ENCODE peak calls at places on chromosomes 4 and X, in nine cellular contexts. One of them, this sample, is unnamed.

GRCh38 chr4:158327525-158327924 is 117.2 kb downstream of the TMEM144 start:
- DNase-seq in transverse colon: no peak
- DNase-seq in body of pancreas: peak; percentile 79
- DNase-seq in NB4: peak; percentile 3
- DNase-seq in right lobe of liver: no peak
- DNase-seq in breast epithelium: no peak
- DNase-seq in uterus: no peak
- DNase-seq in spleen: no peak
- DNase-seq in ovary: no peak
- DNase-seq in this sample: no peak

GRCh38 chr4:84497220-84497834 is 1.8 kb downstream of the NKX6-1 start:
- DNase-seq in transverse colon: no peak
- DNase-seq in right lobe of liver: no peak
- DNase-seq in uterus: no peak
- DNase-seq in body of pancreas: peak; percentile 37
- DNase-seq in spleen: no peak
- DNase-seq in NB4: no peak
- DNase-seq in breast epithelium: no peak
- DNase-seq in ovary: no peak
- DNase-seq in this sample: no peak

GRCh38 chr4:7145291-7145934 is 46.9 kb upstream of the SORCS2 start:
- DNase-seq in transverse colon: no peak
- DNase-seq in NB4: no peak
- DNase-seq in uterus: no peak
- DNase-seq in ovary: no peak
- DNase-seq in spleen: no peak
- DNase-seq in body of pancreas: no peak
- DNase-seq in right lobe of liver: no peak
- DNase-seq in breast epithelium: no peak
- DNase-seq in this sample: no peak

GRCh38 chrX:7262551-7262950 is 114.6 kb upstream of the PUDP start:
- DNase-seq in transverse colon: no peak
- DNase-seq in spleen: no peak
- DNase-seq in breast epithelium: no peak
- DNase-seq in NB4: no peak
- DNase-seq in body of pancreas: no peak
- DNase-seq in uterus: no peak
- DNase-seq in right lobe of liver: no peak
- DNase-seq in ovary: no peak
- DNase-seq in this sample: no peak

GRCh38 chr4:44563496-44563895 is 87.9 kb downstream of the YIPF7 start:
- DNase-seq in body of pancreas: no peak
- DNase-seq in spleen: no peak
- DNase-seq in uterus: no peak
- DNase-seq in NB4: no peak
- DNase-seq in transverse colon: no peak
- DNase-seq in ovary: no peak
- DNase-seq in right lobe of liver: no peak
- DNase-seq in breast epithelium: no peak
- DNase-seq in this sample: no peak

GRCh38 chr4:114163051-114163450 is 183.6 kb upstream of the ARSJ start:
- DNase-seq in NB4: no peak
- DNase-seq in breast epithelium: no peak
- DNase-seq in right lobe of liver: no peak
- DNase-seq in ovary: no peak
- DNase-seq in spleen: no peak
- DNase-seq in uterus: no peak
- DNase-seq in body of pancreas: no peak
- DNase-seq in transverse colon: no peak
- DNase-seq in this sample: no peak

GRCh38 chrX:154540897-154541535 is 5.6 kb downstream of the G6PD start:
- DNase-seq in ovary: no peak
- DNase-seq in spleen: peak; percentile 77
- DNase-seq in right lobe of liver: peak; percentile 70
- DNase-seq in transverse colon: no peak
- DNase-seq in NB4: no peak
- DNase-seq in uterus: no peak
- DNase-seq in body of pancreas: no peak
- DNase-seq in breast epithelium: peak; percentile 78
- DNase-seq in this sample: no peak

GRCh38 chr4:5050520-5050955 is 742 bp upstream of the STK32B start:
- DNase-seq in uterus: peak; percentile 73
- DNase-seq in spleen: peak; percentile 84
- DNase-seq in NB4: peak; percentile 91
- DNase-seq in right lobe of liver: peak; percentile 72
- DNase-seq in body of pancreas: peak; percentile 70
- DNase-seq in ovary: peak; percentile 75
- DNase-seq in breast epithelium: peak; percentile 77
- DNase-seq in transverse colon: peak; percentile 54
- DNase-seq in this sample: peak; percentile 62

GRCh38 chrX:19879742-19880378 is 7.5 kb downstream of the SH3KBP1 start:
- DNase-seq in spleen: no peak
- DNase-seq in breast epithelium: no peak
- DNase-seq in transverse colon: no peak
- DNase-seq in right lobe of liver: no peak
- DNase-seq in body of pancreas: no peak
- DNase-seq in uterus: no peak
- DNase-seq in NB4: no peak
- DNase-seq in ovary: no peak
- DNase-seq in this sample: no peak

GRCh38 chr4:80614319-80614718 is 278.8 kb downstream of the CFAP299 start:
- DNase-seq in spleen: no peak
- DNase-seq in uterus: no peak
- DNase-seq in transverse colon: no peak
- DNase-seq in right lobe of liver: no peak
- DNase-seq in NB4: no peak
- DNase-seq in ovary: no peak
- DNase-seq in body of pancreas: no peak
- DNase-seq in breast epithelium: no peak
- DNase-seq in this sample: no peak

GRCh38 chr4:89992744-89993143 is 98.1 kb downstream of the MMRN1 start:
- DNase-seq in breast epithelium: no peak
- DNase-seq in uterus: no peak
- DNase-seq in body of pancreas: no peak
- DNase-seq in spleen: no peak
- DNase-seq in ovary: no peak
- DNase-seq in transverse colon: no peak
- DNase-seq in right lobe of liver: no peak
- DNase-seq in NB4: no peak
- DNase-seq in this sample: no peak

GRCh38 chrX:55072286-55072685 is 2.5 kb upstream of the PAGE2B start:
- DNase-seq in spleen: no peak
- DNase-seq in NB4: no peak
- DNase-seq in uterus: no peak
- DNase-seq in ovary: no peak
- DNase-seq in body of pancreas: no peak
- DNase-seq in breast epithelium: no peak
- DNase-seq in right lobe of liver: no peak
- DNase-seq in transverse colon: no peak
- DNase-seq in this sample: no peak

GRCh38 chr4:24856586-24856985 is 56.3 kb downstream of the CCDC149 start:
- DNase-seq in NB4: no peak
- DNase-seq in transverse colon: no peak
- DNase-seq in uterus: no peak
- DNase-seq in spleen: no peak
- DNase-seq in right lobe of liver: no peak
- DNase-seq in ovary: no peak
- DNase-seq in body of pancreas: no peak
- DNase-seq in breast epithelium: no peak
- DNase-seq in this sample: peak; percentile 13

GRCh38 chr4:82352118-82352824 is 21.5 kb downstream of the HNRNPD start:
- DNase-seq in breast epithelium: no peak
- DNase-seq in right lobe of liver: no peak
- DNase-seq in transverse colon: no peak
- DNase-seq in body of pancreas: no peak
- DNase-seq in spleen: no peak
- DNase-seq in NB4: no peak
- DNase-seq in uterus: no peak
- DNase-seq in ovary: no peak
- DNase-seq in this sample: no peak
- TF ChIP-seq POLR2A in breast epithelium: no peak
- TF ChIP-seq POLR2A in right lobe of liver: no peak
- TF ChIP-seq POLR2A in transverse colon: no peak
- TF ChIP-seq POLR2A in body of pancreas: no peak
- TF ChIP-seq POLR2A in spleen: no peak
- TF ChIP-seq POLR2A in NB4: no peak
- TF ChIP-seq POLR2A in uterus: no peak
- TF ChIP-seq POLR2A in ovary: no peak
- TF ChIP-seq POLR2A in this sample: no peak

GRCh38 chr4:122702939-122703338 is 29.6 kb upstream of the BBS12 start:
- DNase-seq in body of pancreas: peak; percentile 52
- DNase-seq in breast epithelium: no peak
- DNase-seq in right lobe of liver: no peak
- DNase-seq in transverse colon: peak; percentile 61
- DNase-seq in NB4: no peak
- DNase-seq in uterus: no peak
- DNase-seq in ovary: no peak
- DNase-seq in spleen: no peak
- DNase-seq in this sample: no peak

GRCh38 chr4:122701061-122701460 is 31.4 kb upstream of the BBS12 start:
- DNase-seq in uterus: no peak
- DNase-seq in body of pancreas: no peak
- DNase-seq in ovary: no peak
- DNase-seq in spleen: no peak
- DNase-seq in right lobe of liver: no peak
- DNase-seq in NB4: no peak
- DNase-seq in breast epithelium: no peak
- DNase-seq in transverse colon: no peak
- DNase-seq in this sample: no peak

GRCh38 chr4:122701965-122702364 is 30.5 kb upstream of the BBS12 start:
- DNase-seq in right lobe of liver: no peak
- DNase-seq in spleen: no peak
- DNase-seq in uterus: no peak
- DNase-seq in NB4: no peak
- DNase-seq in body of pancreas: no peak
- DNase-seq in breast epithelium: no peak
- DNase-seq in transverse colon: no peak
- DNase-seq in ovary: no peak
- DNase-seq in this sample: no peak

GRCh38 chr4:122703868-122704267 is 28.6 kb upstream of the BBS12 start:
- DNase-seq in spleen: no peak
- DNase-seq in ovary: no peak
- DNase-seq in uterus: no peak
- DNase-seq in transverse colon: no peak
- DNase-seq in right lobe of liver: no peak
- DNase-seq in breast epithelium: no peak
- DNase-seq in body of pancreas: no peak
- DNase-seq in NB4: no peak
- DNase-seq in this sample: no peak

DNA sequence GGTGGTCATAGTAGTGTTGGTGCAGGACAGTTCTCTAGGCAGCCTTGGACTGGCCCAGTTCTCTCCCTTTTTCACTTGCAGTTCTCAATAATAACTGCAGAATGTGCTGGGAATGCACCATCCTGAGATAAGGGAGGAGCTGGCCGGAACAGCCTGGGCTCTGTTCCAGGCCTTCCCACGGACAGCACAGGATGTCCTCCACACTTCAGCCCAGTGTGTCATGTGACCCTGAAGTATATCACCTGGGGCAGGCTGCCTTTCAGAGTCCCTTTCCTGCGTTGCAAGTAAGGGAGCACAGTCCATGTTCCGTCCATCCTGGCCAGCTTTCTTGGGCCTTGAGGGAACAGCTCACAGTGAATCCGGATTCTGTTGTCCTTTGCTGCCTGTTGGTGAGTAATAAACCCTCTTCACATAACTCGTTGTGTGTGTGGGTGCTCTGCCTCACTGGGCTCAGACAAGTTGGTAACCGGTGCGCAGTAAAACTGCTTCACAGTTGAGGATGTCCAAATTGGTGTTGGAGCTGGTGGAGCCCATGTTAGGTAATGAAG is 32.3 kb upstream of the BBS12 start:
- DNase-seq in ovary: peak; percentile 95
- DNase-seq in body of pancreas: peak; percentile 67
- DNase-seq in transverse colon: peak; percentile 65
- DNase-seq in right lobe of liver: peak; percentile 52
- DNase-seq in spleen: no peak
- DNase-seq in uterus: peak; percentile 81
- DNase-seq in breast epithelium: peak; percentile 64
- DNase-seq in NB4: no peak
- DNase-seq in this sample: peak; percentile 82
- TF ChIP-seq POLR2A in ovary: peak; percentile 60
- TF ChIP-seq POLR2A in body of pancreas: no peak
- TF ChIP-seq POLR2A in transverse colon: peak; percentile 33
- TF ChIP-seq POLR2A in right lobe of liver: no peak
- TF ChIP-seq POLR2A in spleen: no peak
- TF ChIP-seq POLR2A in uterus: no peak
- TF ChIP-seq POLR2A in breast epithelium: no peak
- TF ChIP-seq POLR2A in NB4: no peak
- TF ChIP-seq POLR2A in this sample: no peak

GRCh38 chr4:108215055-108215454 is 46.3 kb upstream of the LEF1 start:
- DNase-seq in body of pancreas: no peak
- DNase-seq in ovary: no peak
- DNase-seq in breast epithelium: no peak
- DNase-seq in transverse colon: no peak
- DNase-seq in uterus: no peak
- DNase-seq in right lobe of liver: no peak
- DNase-seq in spleen: no peak
- DNase-seq in NB4: no peak
- DNase-seq in this sample: no peak

GRCh38 chr4:108216510-108216909 is 47.8 kb upstream of the LEF1 start:
- DNase-seq in right lobe of liver: no peak
- DNase-seq in NB4: no peak
- DNase-seq in ovary: no peak
- DNase-seq in uterus: no peak
- DNase-seq in spleen: no peak
- DNase-seq in body of pancreas: no peak
- DNase-seq in transverse colon: no peak
- DNase-seq in breast epithelium: no peak
- DNase-seq in this sample: no peak

GRCh38 chr4:108224628-108225053 is 55.9 kb upstream of the LEF1 start:
- DNase-seq in right lobe of liver: no peak
- DNase-seq in ovary: peak; percentile 36
- DNase-seq in NB4: no peak
- DNase-seq in transverse colon: no peak
- DNase-seq in body of pancreas: peak; percentile 54
- DNase-seq in spleen: no peak
- DNase-seq in breast epithelium: no peak
- DNase-seq in uterus: no peak
- DNase-seq in this sample: no peak

GRCh38 chr4:108223313-108223712 is 54.6 kb upstream of the LEF1 start:
- DNase-seq in body of pancreas: no peak
- DNase-seq in breast epithelium: no peak
- DNase-seq in spleen: no peak
- DNase-seq in uterus: no peak
- DNase-seq in transverse colon: no peak
- DNase-seq in right lobe of liver: no peak
- DNase-seq in NB4: no peak
- DNase-seq in ovary: no peak
- DNase-seq in this sample: no peak

GRCh38 chr4:108219998-108220397 is 51.3 kb upstream of the LEF1 start:
- DNase-seq in spleen: no peak
- DNase-seq in ovary: no peak
- DNase-seq in NB4: peak; percentile 1
- DNase-seq in body of pancreas: no peak
- DNase-seq in breast epithelium: no peak
- DNase-seq in transverse colon: no peak
- DNase-seq in uterus: no peak
- DNase-seq in right lobe of liver: no peak
- DNase-seq in this sample: no peak
- TF ChIP-seq POLR2A in spleen: no peak
- TF ChIP-seq POLR2A in ovary: no peak
- TF ChIP-seq POLR2A in NB4: no peak
- TF ChIP-seq POLR2A in body of pancreas: no peak
- TF ChIP-seq POLR2A in breast epithelium: no peak
- TF ChIP-seq POLR2A in transverse colon: no peak
- TF ChIP-seq POLR2A in uterus: no peak
- TF ChIP-seq POLR2A in right lobe of liver: no peak
- TF ChIP-seq POLR2A in this sample: no peak

GRCh38 chr4:138910914-138911336 is 104.7 kb upstream of the NOCT start:
- DNase-seq in uterus: peak; percentile 63
- DNase-seq in spleen: peak; percentile 74
- DNase-seq in right lobe of liver: peak; percentile 70
- DNase-seq in transverse colon: peak; percentile 75
- DNase-seq in ovary: peak; percentile 45
- DNase-seq in NB4: no peak
- DNase-seq in body of pancreas: peak; percentile 67
- DNase-seq in breast epithelium: peak; percentile 90
- DNase-seq in this sample: peak; percentile 64
- TF ChIP-seq POLR2A in uterus: no peak
- TF ChIP-seq POLR2A in spleen: no peak
- TF ChIP-seq POLR2A in right lobe of liver: no peak
- TF ChIP-seq POLR2A in transverse colon: peak; percentile 56
- TF ChIP-seq POLR2A in ovary: no peak
- TF ChIP-seq POLR2A in NB4: no peak
- TF ChIP-seq POLR2A in body of pancreas: no peak
- TF ChIP-seq POLR2A in breast epithelium: no peak
- TF ChIP-seq POLR2A in this sample: no peak

This sample was measured in heart left ventricle.